ENCODE peak calls at places on chromosomes 7 and 10, in seven cellular contexts. One of them, this sample, is unnamed.

GRCh38 chr7:130853503-130854279 is 119.7 kb upstream of the KLF14 start:
- DNase-seq in A549: peak
- DNase-seq in CD8-positive, alpha-beta memory T cell: no peak
- DNase-seq in WERI-Rb-1: no peak
- DNase-seq in OCI-LY7: no peak
- DNase-seq in PC-9: peak
- DNase-seq in caudate nucleus: no peak
- DNase-seq in this sample: no peak

GRCh38 chr10:93160829-93161228 is 87.1 kb downstream of the CYP26A1 start:
- DNase-seq in A549: no peak
- DNase-seq in CD8-positive, alpha-beta memory T cell: no peak
- DNase-seq in WERI-Rb-1: no peak
- DNase-seq in OCI-LY7: no peak
- DNase-seq in PC-9: no peak
- DNase-seq in caudate nucleus: no peak
- DNase-seq in this sample: no peak

GRCh38 chr7:81929386-81929785 is 159.5 kb upstream of the HGF start:
- DNase-seq in A549: no peak
- DNase-seq in CD8-positive, alpha-beta memory T cell: no peak
- DNase-seq in WERI-Rb-1: no peak
- DNase-seq in OCI-LY7: no peak
- DNase-seq in PC-9: no peak
- DNase-seq in caudate nucleus: no peak
- DNase-seq in this sample: no peak

GRCh38 chr10:90224791-90225566 is 523.6 kb downstream of the KIF20B start:
- DNase-seq in A549: no peak
- DNase-seq in CD8-positive, alpha-beta memory T cell: no peak
- DNase-seq in WERI-Rb-1: no peak
- DNase-seq in OCI-LY7: no peak
- DNase-seq in PC-9: no peak
- DNase-seq in caudate nucleus: no peak
- DNase-seq in this sample: no peak

GRCh38 chr10:82190432-82191260 is 315.7 kb downstream of the NRG3 start:
- DNase-seq in A549: no peak
- DNase-seq in CD8-positive, alpha-beta memory T cell: no peak
- DNase-seq in WERI-Rb-1: peak
- DNase-seq in OCI-LY7: no peak
- DNase-seq in PC-9: no peak
- DNase-seq in caudate nucleus: no peak
- DNase-seq in this sample: no peak

GRCh38 chr7:30183712-30184372 is 49.1 kb downstream of the MTURN start:
- DNase-seq in A549: no peak
- DNase-seq in CD8-positive, alpha-beta memory T cell: no peak
- DNase-seq in WERI-Rb-1: no peak
- DNase-seq in OCI-LY7: no peak
- DNase-seq in PC-9: no peak
- DNase-seq in caudate nucleus: no peak
- DNase-seq in this sample: no peak

GRCh38 chr7:94041529-94041928 is 37.4 kb upstream of the BET1 start:
- DNase-seq in A549: no peak
- DNase-seq in CD8-positive, alpha-beta memory T cell: no peak
- DNase-seq in WERI-Rb-1: no peak
- DNase-seq in OCI-LY7: no peak
- DNase-seq in PC-9: peak
- DNase-seq in caudate nucleus: no peak
- DNase-seq in this sample: no peak

GRCh38 chr7:73799282-73800141 is 29.4 kb upstream of the CLDN3 start:
- DNase-seq in A549: no peak
- DNase-seq in CD8-positive, alpha-beta memory T cell: no peak
- DNase-seq in WERI-Rb-1: no peak
- DNase-seq in OCI-LY7: no peak
- DNase-seq in PC-9: no peak
- DNase-seq in caudate nucleus: no peak
- DNase-seq in this sample: no peak

GRCh38 chr10:121959671-121960070 is 15.3 kb downstream of the NSMCE4A start:
- DNase-seq in A549: no peak
- DNase-seq in CD8-positive, alpha-beta memory T cell: no peak
- DNase-seq in WERI-Rb-1: no peak
- DNase-seq in OCI-LY7: no peak
- DNase-seq in PC-9: no peak
- DNase-seq in caudate nucleus: no peak
- DNase-seq in this sample: no peak

GRCh38 chr10:58817499-58817898 is 304.8 kb downstream of the BICC1 start:
- DNase-seq in A549: no peak
- DNase-seq in CD8-positive, alpha-beta memory T cell: no peak
- DNase-seq in WERI-Rb-1: no peak
- DNase-seq in OCI-LY7: no peak
- DNase-seq in PC-9: no peak
- DNase-seq in caudate nucleus: no peak
- DNase-seq in this sample: no peak

GRCh38 chr7:3955751-3956696 is 655.0 kb downstream of the SDK1 start:
- DNase-seq in A549: peak
- DNase-seq in CD8-positive, alpha-beta memory T cell: no peak
- DNase-seq in WERI-Rb-1: no peak
- DNase-seq in OCI-LY7: no peak
- DNase-seq in PC-9: no peak
- DNase-seq in caudate nucleus: no peak
- DNase-seq in this sample: no peak

GRCh38 chr10:23338155-23338828 is 6.3 kb downstream of the C10orf67 start:
- DNase-seq in A549: no peak
- DNase-seq in CD8-positive, alpha-beta memory T cell: no peak
- DNase-seq in WERI-Rb-1: no peak
- DNase-seq in OCI-LY7: no peak
- DNase-seq in PC-9: peak
- DNase-seq in caudate nucleus: no peak
- DNase-seq in this sample: no peak

GRCh38 chr10:12412671-12413368 is 63.5 kb downstream of the CAMK1D start:
- DNase-seq in A549: no peak
- DNase-seq in CD8-positive, alpha-beta memory T cell: no peak
- DNase-seq in WERI-Rb-1: no peak
- DNase-seq in OCI-LY7: no peak
- DNase-seq in PC-9: no peak
- DNase-seq in caudate nucleus: no peak
- DNase-seq in this sample: peak

GRCh38 chr10:107098326-107098725 is 66.2 kb downstream of the SORCS1 start:
- DNase-seq in A549: no peak
- DNase-seq in CD8-positive, alpha-beta memory T cell: no peak
- DNase-seq in WERI-Rb-1: no peak
- DNase-seq in OCI-LY7: no peak
- DNase-seq in PC-9: no peak
- DNase-seq in caudate nucleus: no peak
- DNase-seq in this sample: no peak

GRCh38 chr10:91820144-91820543 is 21.9 kb downstream of the TNKS2 start:
- DNase-seq in A549: no peak
- DNase-seq in CD8-positive, alpha-beta memory T cell: no peak
- DNase-seq in WERI-Rb-1: no peak
- DNase-seq in OCI-LY7: no peak
- DNase-seq in PC-9: no peak
- DNase-seq in caudate nucleus: no peak
- DNase-seq in this sample: no peak

GRCh38 chr7:134245253-134245652 is 71.5 kb downstream of the SLC35B4 start:
- DNase-seq in A549: no peak
- DNase-seq in CD8-positive, alpha-beta memory T cell: no peak
- DNase-seq in WERI-Rb-1: no peak
- DNase-seq in OCI-LY7: peak
- DNase-seq in PC-9: no peak
- DNase-seq in caudate nucleus: no peak
- DNase-seq in this sample: no peak

GRCh38 chr10:128035557-128035973 is 90.7 kb downstream of the MKI67 start:
- DNase-seq in A549: peak
- DNase-seq in CD8-positive, alpha-beta memory T cell: peak
- DNase-seq in WERI-Rb-1: peak
- DNase-seq in OCI-LY7: peak
- DNase-seq in PC-9: no peak
- DNase-seq in caudate nucleus: no peak
- DNase-seq in this sample: peak

GRCh38 chr7:30743371-30744074 is 8.4 kb upstream of the INMT start:
- DNase-seq in A549: no peak
- DNase-seq in CD8-positive, alpha-beta memory T cell: no peak
- DNase-seq in WERI-Rb-1: peak
- DNase-seq in OCI-LY7: no peak
- DNase-seq in PC-9: peak
- DNase-seq in caudate nucleus: no peak
- DNase-seq in this sample: no peak

GRCh38 chr10:66804911-66805310 is 120.9 kb upstream of the LRRTM3 start:
- DNase-seq in A549: no peak
- DNase-seq in CD8-positive, alpha-beta memory T cell: no peak
- DNase-seq in WERI-Rb-1: no peak
- DNase-seq in OCI-LY7: no peak
- DNase-seq in PC-9: no peak
- DNase-seq in caudate nucleus: no peak
- DNase-seq in this sample: no peak

GRCh38 chr7:102273749-102274712 is 12.6 kb upstream of the SH2B2 start:
- DNase-seq in A549: peak
- DNase-seq in CD8-positive, alpha-beta memory T cell: no peak
- DNase-seq in WERI-Rb-1: no peak
- DNase-seq in OCI-LY7: peak
- DNase-seq in PC-9: peak
- DNase-seq in caudate nucleus: no peak
- DNase-seq in this sample: no peak

GRCh38 chr7:46747869-46748576 is 827.0 kb upstream of the IGFBP3 start:
- DNase-seq in A549: no peak
- DNase-seq in CD8-positive, alpha-beta memory T cell: no peak
- DNase-seq in WERI-Rb-1: no peak
- DNase-seq in OCI-LY7: no peak
- DNase-seq in PC-9: no peak
- DNase-seq in caudate nucleus: no peak
- DNase-seq in this sample: no peak

GRCh38 chr10:126686271-126686670 is 15.8 kb upstream of the C10orf90 start:
- DNase-seq in A549: no peak
- DNase-seq in CD8-positive, alpha-beta memory T cell: no peak
- DNase-seq in WERI-Rb-1: no peak
- DNase-seq in OCI-LY7: no peak
- DNase-seq in PC-9: no peak
- DNase-seq in caudate nucleus: no peak
- DNase-seq in this sample: no peak

GRCh38 chr7:7099584-7100014 is 82.7 kb upstream of the C1GALT1 start:
- DNase-seq in A549: peak
- DNase-seq in CD8-positive, alpha-beta memory T cell: no peak
- DNase-seq in WERI-Rb-1: no peak
- DNase-seq in OCI-LY7: no peak
- DNase-seq in PC-9: peak
- DNase-seq in caudate nucleus: no peak
- DNase-seq in this sample: no peak

GRCh38 chr10:106920538-106920937 is 244.0 kb downstream of the SORCS1 start:
- DNase-seq in A549: no peak
- DNase-seq in CD8-positive, alpha-beta memory T cell: no peak
- DNase-seq in WERI-Rb-1: no peak
- DNase-seq in OCI-LY7: no peak
- DNase-seq in PC-9: no peak
- DNase-seq in caudate nucleus: no peak
- DNase-seq in this sample: no peak

GRCh38 chr7:103009466-103010219 is 65.0 kb downstream of the FBXL13 start:
- DNase-seq in A549: no peak
- DNase-seq in CD8-positive, alpha-beta memory T cell: no peak
- DNase-seq in WERI-Rb-1: no peak
- DNase-seq in OCI-LY7: peak
- DNase-seq in PC-9: no peak
- DNase-seq in caudate nucleus: no peak
- DNase-seq in this sample: no peak

GRCh38 chr7:66921918-66922486 is 977 bp downstream of the TMEM248 start:
- DNase-seq in A549: no peak
- DNase-seq in CD8-positive, alpha-beta memory T cell: peak
- DNase-seq in WERI-Rb-1: no peak
- DNase-seq in OCI-LY7: peak
- DNase-seq in PC-9: peak
- DNase-seq in caudate nucleus: no peak
- DNase-seq in this sample: peak

GRCh38 chr10:33333260-33334169 is 952 bp downstream of the NRP1 start:
- DNase-seq in A549: peak
- DNase-seq in CD8-positive, alpha-beta memory T cell: peak
- DNase-seq in WERI-Rb-1: no peak
- DNase-seq in OCI-LY7: no peak
- DNase-seq in PC-9: no peak
- DNase-seq in caudate nucleus: no peak
- DNase-seq in this sample: no peak

GRCh38 chr7:80729586-80730320 is 91.3 kb downstream of the CD36 start:
- DNase-seq in A549: no peak
- DNase-seq in CD8-positive, alpha-beta memory T cell: no peak
- DNase-seq in WERI-Rb-1: no peak
- DNase-seq in OCI-LY7: no peak
- DNase-seq in PC-9: peak
- DNase-seq in caudate nucleus: no peak
- DNase-seq in this sample: no peak

GRCh38 chr10:927131-927530 is 4.4 kb downstream of the LARP4B start:
- DNase-seq in A549: no peak
- DNase-seq in CD8-positive, alpha-beta memory T cell: no peak
- DNase-seq in WERI-Rb-1: no peak
- DNase-seq in OCI-LY7: no peak
- DNase-seq in PC-9: no peak
- DNase-seq in caudate nucleus: no peak
- DNase-seq in this sample: no peak

GRCh38 chr10:110356628-110357245 is 52.0 kb upstream of the SMNDC1 start:
- DNase-seq in A549: no peak
- DNase-seq in CD8-positive, alpha-beta memory T cell: peak
- DNase-seq in WERI-Rb-1: no peak
- DNase-seq in OCI-LY7: peak
- DNase-seq in PC-9: peak
- DNase-seq in caudate nucleus: no peak
- DNase-seq in this sample: peak
- H3K27ac ChIP-seq in A549: peak
- H3K27ac ChIP-seq in CD8-positive, alpha-beta memory T cell: peak
- H3K27ac ChIP-seq in WERI-Rb-1: no peak
- H3K27ac ChIP-seq in OCI-LY7: peak
- H3K27ac ChIP-seq in PC-9: peak
- H3K27ac ChIP-seq in caudate nucleus: no peak
- H3K27ac ChIP-seq in this sample: peak

GRCh38 chr10:75379234-75379724 is 22.3 kb downstream of the ZNF503 start:
- DNase-seq in A549: no peak
- DNase-seq in CD8-positive, alpha-beta memory T cell: no peak
- DNase-seq in WERI-Rb-1: no peak
- DNase-seq in OCI-LY7: no peak
- DNase-seq in PC-9: no peak
- DNase-seq in caudate nucleus: no peak
- DNase-seq in this sample: no peak
- H3K27ac ChIP-seq in A549: no peak
- H3K27ac ChIP-seq in CD8-positive, alpha-beta memory T cell: no peak
- H3K27ac ChIP-seq in WERI-Rb-1: no peak
- H3K27ac ChIP-seq in OCI-LY7: no peak
- H3K27ac ChIP-seq in PC-9: no peak
- H3K27ac ChIP-seq in caudate nucleus: no peak
- H3K27ac ChIP-seq in this sample: no peak

GRCh38 chr7:14717711-14718304 is 184.7 kb downstream of the DGKB start:
- DNase-seq in A549: no peak
- DNase-seq in CD8-positive, alpha-beta memory T cell: no peak
- DNase-seq in WERI-Rb-1: no peak
- DNase-seq in OCI-LY7: no peak
- DNase-seq in PC-9: no peak
- DNase-seq in caudate nucleus: no peak
- DNase-seq in this sample: no peak
- H3K27ac ChIP-seq in A549: no peak
- H3K27ac ChIP-seq in CD8-positive, alpha-beta memory T cell: no peak
- H3K27ac ChIP-seq in WERI-Rb-1: no peak
- H3K27ac ChIP-seq in OCI-LY7: no peak
- H3K27ac ChIP-seq in PC-9: no peak
- H3K27ac ChIP-seq in caudate nucleus: no peak
- H3K27ac ChIP-seq in this sample: no peak

DNA sequence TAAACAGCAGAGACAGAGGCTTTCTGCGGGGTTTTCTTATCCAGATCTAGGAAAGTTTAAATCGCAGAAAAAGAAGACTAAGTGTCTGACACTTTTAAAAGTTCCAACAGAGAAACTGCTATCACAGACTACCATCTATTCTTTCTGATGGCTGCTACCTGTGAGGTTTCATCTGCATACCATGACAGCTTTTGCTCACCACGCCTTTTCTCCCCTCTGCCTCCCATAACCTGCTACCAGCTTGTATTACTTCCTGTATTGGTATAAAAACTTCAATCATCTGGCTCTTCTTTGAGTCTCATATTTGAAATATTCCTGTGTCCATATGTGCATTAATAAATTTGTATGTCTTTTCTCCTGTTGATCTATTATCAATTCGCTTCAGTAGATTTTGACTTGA is 34.1 kb upstream of the RTKN2 start:
- DNase-seq in A549: no peak
- DNase-seq in CD8-positive, alpha-beta memory T cell: no peak
- DNase-seq in WERI-Rb-1: no peak
- DNase-seq in OCI-LY7: no peak
- DNase-seq in PC-9: peak
- DNase-seq in caudate nucleus: no peak
- DNase-seq in this sample: no peak
- H3K27ac ChIP-seq in A549: no peak
- H3K27ac ChIP-seq in CD8-positive, alpha-beta memory T cell: no peak
- H3K27ac ChIP-seq in WERI-Rb-1: no peak
- H3K27ac ChIP-seq in OCI-LY7: no peak
- H3K27ac ChIP-seq in PC-9: no peak
- H3K27ac ChIP-seq in caudate nucleus: no peak
- H3K27ac ChIP-seq in this sample: no peak

This sample was measured in CD4-positive, alpha-beta T cell.